ENCODE peak calls at places on chromosomes 5 and 9, in seven cellular contexts. K is PC-3, I is hepatocyte, F is MM.1S, B is neural progenitor cell, Y is HCT116, W is SK-N-SH. D is an unnamed sample. For H3K27me3, the result is how much of the 10 kb centered on the place peaks cover.

GRCh38 chr5:11903614-11904269 is 504 bp downstream of the CTNND2 start:
- DNase-seq in B (peak), I (peak), Y (no peak), F (peak), K (peak), W (peak), D (peak)

GRCh38 chr5:75933489-75933888 is 149.7 kb upstream of the SV2C start:
- DNase-seq in K (no peak), B (no peak), Y (no peak), W (no peak), I (no peak), F (no peak), D (no peak)

GRCh38 chr9:123339666-123340414 is 16.2 kb upstream of the CRB2 start:
- DNase-seq in Y (no peak), K (peak), W (no peak), F (peak), B (no peak), I (no peak), D (no peak)

GRCh38 chr9:88106492-88106891 is 31.8 kb downstream of the SPATA31C2 start:
- DNase-seq in W (peak), Y (peak), F (peak), K (peak), I (peak), B (peak), D (peak)

GRCh38 chr5:177312649-177313181 is 1.0 kb upstream of the MXD3 start:
- DNase-seq in B (peak), F (peak), Y (peak), K (peak), W (peak), I (peak), D (peak)

GRCh38 chr9:127130661-127131538 is 8.5 kb upstream of the ANGPTL2 start:
- DNase-seq in I (peak), B (no peak), Y (no peak), W (peak), K (peak), F (no peak), D (no peak)

GRCh38 chr5:2181164-2181956 is 298.6 kb upstream of the IRX4 start:
- DNase-seq in K (no peak), Y (no peak), F (no peak), B (no peak), W (no peak), I (no peak), D (no peak)

GRCh38 chr9:101398930-101399640 is 434 bp downstream of the ZNF189 start:
- DNase-seq in F (peak), W (no peak), I (peak), K (no peak), B (no peak), Y (no peak), D (no peak)

GRCh38 chr9:121302341-121302740 is 34.4 kb downstream of the GSN start:
- DNase-seq in F (no peak), W (no peak), B (no peak), I (no peak), Y (no peak), K (no peak), D (no peak)

GRCh38 chr9:70477146-70477745 is 62.8 kb upstream of the KLF9 start:
- DNase-seq in B (no peak), F (no peak), W (no peak), Y (no peak), I (no peak), K (peak), D (no peak)

GRCh38 chr5:149773245-149774095 is 43.4 kb downstream of the PPARGC1B start:
- DNase-seq in F (no peak), K (no peak), B (no peak), W (no peak), Y (no peak), I (no peak), D (no peak)

GRCh38 chr5:151107084-151107483 is 26.2 kb upstream of the TNIP1 start:
- DNase-seq in B (no peak), K (no peak), W (no peak), I (no peak), F (no peak), Y (no peak), D (no peak)

GRCh38 chr9:14511452-14511851 is 181.8 kb downstream of the ZDHHC21 start:
- DNase-seq in Y (no peak), F (no peak), K (peak), B (no peak), W (no peak), I (no peak), D (no peak)

GRCh38 chr9:118529210-118529609 is 825.0 kb downstream of the TLR4 start:
- DNase-seq in I (no peak), W (no peak), Y (no peak), F (no peak), B (no peak), K (no peak), D (no peak)

GRCh38 chr5:32916648-32917047 is 205.5 kb downstream of the NPR3 start:
- DNase-seq in B (peak), K (peak), W (no peak), Y (peak), I (peak), F (peak), D (peak)

GRCh38 chr5:131005963-131006684 is 158.9 kb downstream of the HINT1 start:
- DNase-seq in I (peak), B (peak), W (no peak), Y (peak), F (no peak), K (no peak), D (peak)
- TF ChIP-seq EZH2phosphoT487 in I (no peak), B (no peak), W (no peak), Y (no peak), F (no peak), K (no peak), D (no peak)

GRCh38 chr5:3609120-3609681 is 13.6 kb downstream of the IRX1 start:
- DNase-seq in K (no peak), F (no peak), I (no peak), Y (no peak), W (no peak), B (no peak), D (no peak)

GRCh38 chr5:3615217-3615616 is 19.6 kb downstream of the IRX1 start:
- DNase-seq in I (no peak), W (no peak), B (no peak), Y (no peak), F (no peak), K (no peak), D (no peak)

GRCh38 chr5:3615829-3616228 is 20.2 kb downstream of the IRX1 start:
- DNase-seq in Y (no peak), W (no peak), F (no peak), K (no peak), I (no peak), B (no peak), D (no peak)

GRCh38 chr5:3612561-3613175 is 17.0 kb downstream of the IRX1 start:
- DNase-seq in F (no peak), B (no peak), K (no peak), Y (no peak), I (no peak), W (no peak), D (no peak)

DNA sequence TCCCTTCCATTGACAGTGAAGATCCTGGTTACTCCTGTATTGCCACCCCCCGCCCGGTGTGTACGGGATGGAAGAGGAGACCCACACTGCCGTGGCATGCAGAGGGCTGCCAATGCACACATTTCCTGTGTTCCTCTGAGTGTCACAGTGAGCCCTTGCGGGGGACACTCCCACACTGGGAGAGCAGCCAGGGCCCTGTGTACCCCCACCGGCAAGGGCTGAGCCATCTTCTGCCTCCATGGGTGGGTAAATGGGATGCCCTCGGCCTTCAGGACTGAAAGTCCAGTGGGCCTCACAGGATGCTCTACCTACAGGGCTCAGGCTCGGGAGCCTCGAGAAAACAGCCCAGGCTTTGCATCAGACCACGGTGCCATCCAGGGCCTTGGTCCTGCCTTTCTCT is 18.1 kb downstream of the IRX1 start:
- DNase-seq in K (no peak), F (no peak), Y (no peak), W (no peak), I (no peak), B (no peak), D (no peak)
- H3K27me3 ChIP-seq in K (under half), F (under half), Y (under half), W (under half), I (under half), B (under half), D (under half)

DNA sequence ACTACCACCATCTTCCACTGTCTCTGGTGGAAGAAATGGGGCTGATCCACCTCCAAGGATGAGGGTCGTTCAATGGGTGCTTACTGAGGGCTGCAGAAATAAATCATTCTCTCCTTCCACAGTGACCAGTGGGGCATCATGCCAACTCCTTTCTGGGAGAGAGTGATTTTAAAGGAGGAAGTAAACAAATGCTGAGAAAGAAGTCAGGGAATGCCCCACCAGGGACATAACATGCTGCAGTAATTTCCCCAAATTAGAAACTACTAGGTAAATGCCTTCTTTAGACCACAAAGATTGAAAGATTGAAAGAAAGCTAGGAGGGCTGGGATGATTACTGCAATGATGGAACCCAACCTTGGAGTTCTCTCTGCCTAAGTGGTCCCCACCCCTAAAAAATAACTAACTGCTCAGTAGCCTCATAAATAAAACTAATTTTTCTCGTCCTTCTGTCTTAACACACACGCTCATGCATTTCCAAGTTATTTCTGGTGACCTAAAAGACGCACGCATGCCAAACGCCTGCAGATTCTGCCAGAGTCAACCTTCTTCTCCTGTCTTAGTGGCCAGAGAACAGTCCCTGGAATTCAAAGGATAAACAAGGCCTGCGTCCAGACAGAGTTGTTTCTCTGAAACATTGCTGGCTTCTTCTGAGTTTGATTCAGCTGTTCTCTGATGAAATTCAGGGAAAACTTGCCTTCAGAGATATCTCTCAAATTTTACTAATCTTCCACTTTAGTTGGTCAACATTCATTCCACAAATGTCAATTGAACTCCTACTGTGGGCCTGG is 250.0 kb downstream of the NR3C1 start:
- DNase-seq in W (no peak), B (no peak), Y (no peak), I (no peak), K (no peak), F (no peak), D (no peak)
- TF ChIP-seq EZH2phosphoT487 in W (no peak), B (no peak), Y (no peak), I (no peak), K (no peak), F (no peak), D (no peak)

GRCh38 chr9:5008206-5008605 is 23.1 kb downstream of the JAK2 start:
- DNase-seq in B (no peak), K (no peak), Y (no peak), F (no peak), W (no peak), I (no peak), D (no peak)
- H3K27me3 ChIP-seq in B (under half), K (under half), Y (under half), F (under half), W (under half), I (under half), D (under half)

GRCh38 chr9:33926746-33927485 is 110.0 kb downstream of the UBE2R2 start:
- DNase-seq in K (no peak), Y (no peak), W (no peak), B (no peak), F (no peak), I (no peak), D (no peak)

GRCh38 chr9:33923079-33923478 is 106.1 kb downstream of the UBE2R2 start:
- DNase-seq in F (no peak), I (no peak), B (no peak), K (no peak), Y (no peak), W (no peak), D (no peak)

GRCh38 chr9:33923998-33924701 is 107.2 kb downstream of the UBE2R2 start:
- DNase-seq in I (no peak), W (no peak), B (no peak), K (no peak), F (no peak), Y (no peak), D (no peak)

GRCh38 chr9:33927694-33928093 is 110.7 kb downstream of the UBE2R2 start:
- DNase-seq in W (no peak), F (no peak), K (no peak), Y (no peak), I (no peak), B (no peak), D (no peak)

GRCh38 chr9:33924978-33925797 is 108.2 kb downstream of the UBE2R2 start:
- DNase-seq in B (peak), W (peak), K (peak), I (peak), F (peak), Y (peak), D (peak)
- TF ChIP-seq EZH2phosphoT487 in B (no peak), W (no peak), K (no peak), I (no peak), F (no peak), Y (no peak), D (no peak)

GRCh38 chr5:135194573-135195266 is 160.7 kb upstream of the PITX1 start:
- DNase-seq in K (no peak), Y (no peak), W (no peak), F (no peak), B (no peak), I (no peak), D (no peak)

GRCh38 chr5:135194126-135194488 is 160.1 kb upstream of the PITX1 start:
- DNase-seq in K (no peak), B (no peak), I (no peak), F (no peak), Y (no peak), W (no peak), D (no peak)

GRCh38 chr5:135195267-135195603 is 161.2 kb upstream of the PITX1 start:
- DNase-seq in Y (no peak), B (no peak), F (no peak), K (no peak), W (no peak), I (no peak), D (no peak)

GRCh38 chr5:135193213-135194125 is 159.4 kb upstream of the PITX1 start:
- DNase-seq in F (no peak), Y (no peak), B (no peak), W (no peak), K (peak), I (peak), D (no peak)

DNA sequence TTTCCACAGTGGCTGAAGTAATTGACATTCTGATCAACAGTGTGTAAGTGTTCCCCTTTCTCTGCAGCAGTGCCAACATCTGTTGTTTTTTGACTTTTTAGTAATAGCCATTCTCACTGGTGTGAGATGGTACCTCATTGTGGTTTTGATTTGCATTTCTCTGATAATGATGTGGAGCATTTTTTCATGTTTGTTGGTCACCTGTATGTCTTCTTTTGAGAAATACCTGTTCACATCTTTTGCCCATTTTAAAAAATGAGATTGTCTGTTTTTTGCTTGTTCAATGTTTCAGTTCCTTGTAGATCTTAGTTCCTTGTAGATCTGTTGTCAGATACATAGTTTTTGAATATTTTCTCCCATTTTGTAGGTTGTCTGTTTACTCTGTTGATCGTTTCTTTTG is 162.5 kb upstream of the PITX1 start:
- DNase-seq in F (no peak), K (no peak), W (no peak), I (no peak), Y (no peak), B (no peak), D (no peak)
- H3K27me3 ChIP-seq in F (under half), K (under half), W (under half), I (under half), Y (under half), B (half or more), D (under half)

GRCh38 chr5:172187118-172188032 is 649 bp downstream of the STK10 start:
- DNase-seq in K (peak), B (peak), F (peak), I (peak), W (peak), Y (peak), D (peak)
- TF ChIP-seq EZH2phosphoT487 in K (no peak), B (no peak), F (no peak), I (no peak), W (no peak), Y (no peak), D (no peak)